ENCODE peak calls at places on chromosomes 2 and 18, in four cellular contexts. One of them, this sample, is unnamed.

GRCh38 chr2:58098254-58099096 is 51.9 kb downstream of the VRK2 start:
- DNase-seq in epithelial cell of esophagus: peak
- DNase-seq in adrenal gland: no peak
- DNase-seq in fibroblast of the aortic adventitia: peak
- DNase-seq in this sample: peak

GRCh38 chr2:197915548-197916265 is 111.3 kb downstream of the PLCL1 start:
- DNase-seq in adrenal gland: no peak
- DNase-seq in epithelial cell of esophagus: peak
- DNase-seq in fibroblast of the aortic adventitia: peak
- DNase-seq in this sample: peak

GRCh38 chr18:54466248-54467005 is 108.7 kb downstream of the C18orf54 start:
- DNase-seq in adrenal gland: no peak
- DNase-seq in fibroblast of the aortic adventitia: no peak
- DNase-seq in epithelial cell of esophagus: peak
- DNase-seq in this sample: peak

GRCh38 chr18:1539276-1539675 is 634.6 kb downstream of the ADCYAP1 start:
- DNase-seq in adrenal gland: no peak
- DNase-seq in fibroblast of the aortic adventitia: no peak
- DNase-seq in epithelial cell of esophagus: no peak
- DNase-seq in this sample: no peak

GRCh38 chr2:229252280-229252679 is 18.8 kb downstream of the PID1 start:
- DNase-seq in fibroblast of the aortic adventitia: no peak
- DNase-seq in epithelial cell of esophagus: peak
- DNase-seq in adrenal gland: no peak
- DNase-seq in this sample: peak

GRCh38 chr2:75277111-75277510 is 77.8 kb upstream of the TACR1 start:
- DNase-seq in epithelial cell of esophagus: peak
- DNase-seq in adrenal gland: no peak
- DNase-seq in fibroblast of the aortic adventitia: peak
- DNase-seq in this sample: peak

GRCh38 chr2:36329251-36329650 is 26.3 kb upstream of the CRIM1 start:
- DNase-seq in epithelial cell of esophagus: no peak
- DNase-seq in fibroblast of the aortic adventitia: peak
- DNase-seq in adrenal gland: no peak
- DNase-seq in this sample: no peak

GRCh38 chr2:112692496-112692911 is 28.3 kb upstream of the NT5DC4 start:
- DNase-seq in epithelial cell of esophagus: peak
- DNase-seq in adrenal gland: peak
- DNase-seq in fibroblast of the aortic adventitia: peak
- DNase-seq in this sample: peak

GRCh38 chr2:148616696-148617095 is 27.9 kb upstream of the EPC2 start:
- DNase-seq in adrenal gland: no peak
- DNase-seq in fibroblast of the aortic adventitia: no peak
- DNase-seq in epithelial cell of esophagus: no peak
- DNase-seq in this sample: no peak

GRCh38 chr2:231688616-231689508 is 19.5 kb upstream of the PTMA start:
- DNase-seq in adrenal gland: peak
- DNase-seq in fibroblast of the aortic adventitia: no peak
- DNase-seq in epithelial cell of esophagus: no peak
- DNase-seq in this sample: no peak

GRCh38 chr18:78659748-78660147 is 319.9 kb upstream of the SALL3 start:
- DNase-seq in fibroblast of the aortic adventitia: no peak
- DNase-seq in epithelial cell of esophagus: no peak
- DNase-seq in adrenal gland: no peak
- DNase-seq in this sample: no peak

GRCh38 chr18:24878289-24878688 is 417.9 kb downstream of the HRH4 start:
- DNase-seq in epithelial cell of esophagus: peak
- DNase-seq in fibroblast of the aortic adventitia: peak
- DNase-seq in adrenal gland: peak
- DNase-seq in this sample: peak

GRCh38 chr2:15555839-15556238 is 5.3 kb downstream of the NBAS start:
- DNase-seq in fibroblast of the aortic adventitia: no peak
- DNase-seq in epithelial cell of esophagus: no peak
- DNase-seq in adrenal gland: no peak
- DNase-seq in this sample: no peak

GRCh38 chr2:205386109-205386508 is 296.2 kb upstream of the NRP2 start:
- DNase-seq in adrenal gland: no peak
- DNase-seq in fibroblast of the aortic adventitia: peak
- DNase-seq in epithelial cell of esophagus: no peak
- DNase-seq in this sample: no peak

GRCh38 chr2:172357442-172357841 is 69.9 kb upstream of the ITGA6 start:
- DNase-seq in fibroblast of the aortic adventitia: peak
- DNase-seq in epithelial cell of esophagus: no peak
- DNase-seq in adrenal gland: no peak
- DNase-seq in this sample: no peak

GRCh38 chr2:169705927-169706326 is 11.7 kb downstream of the PHOSPHO2 start:
- DNase-seq in adrenal gland: no peak
- DNase-seq in fibroblast of the aortic adventitia: peak
- DNase-seq in epithelial cell of esophagus: no peak
- DNase-seq in this sample: no peak

GRCh38 chr2:227325824-227326195 is 759 bp downstream of the MFF start:
- DNase-seq in fibroblast of the aortic adventitia: peak
- DNase-seq in adrenal gland: peak
- DNase-seq in epithelial cell of esophagus: peak
- DNase-seq in this sample: peak

GRCh38 chr18:67043276-67043675 is 439.4 kb upstream of the CDH19 start:
- DNase-seq in epithelial cell of esophagus: no peak
- DNase-seq in adrenal gland: no peak
- DNase-seq in fibroblast of the aortic adventitia: no peak
- DNase-seq in this sample: no peak

GRCh38 chr18:55300469-55301195 is 287.4 kb downstream of the TCF4 start:
- DNase-seq in epithelial cell of esophagus: no peak
- DNase-seq in fibroblast of the aortic adventitia: peak
- DNase-seq in adrenal gland: no peak
- DNase-seq in this sample: no peak

GRCh38 chr18:21262244-21262643 is 20.2 kb downstream of the GREB1L start:
- DNase-seq in epithelial cell of esophagus: no peak
- DNase-seq in adrenal gland: no peak
- DNase-seq in fibroblast of the aortic adventitia: no peak
- DNase-seq in this sample: no peak

GRCh38 chr2:65608391-65608790 is 176.0 kb upstream of the SPRED2 start:
- DNase-seq in adrenal gland: no peak
- DNase-seq in epithelial cell of esophagus: no peak
- DNase-seq in fibroblast of the aortic adventitia: no peak
- DNase-seq in this sample: no peak

GRCh38 chr2:212520340-212520739 is 18.3 kb downstream of the ERBB4 start:
- DNase-seq in epithelial cell of esophagus: peak
- DNase-seq in fibroblast of the aortic adventitia: peak
- DNase-seq in adrenal gland: no peak
- DNase-seq in this sample: peak
- TF ChIP-seq CTCF in epithelial cell of esophagus: peak
- TF ChIP-seq CTCF in fibroblast of the aortic adventitia: peak
- TF ChIP-seq CTCF in adrenal gland: no peak
- TF ChIP-seq CTCF in this sample: peak

DNA sequence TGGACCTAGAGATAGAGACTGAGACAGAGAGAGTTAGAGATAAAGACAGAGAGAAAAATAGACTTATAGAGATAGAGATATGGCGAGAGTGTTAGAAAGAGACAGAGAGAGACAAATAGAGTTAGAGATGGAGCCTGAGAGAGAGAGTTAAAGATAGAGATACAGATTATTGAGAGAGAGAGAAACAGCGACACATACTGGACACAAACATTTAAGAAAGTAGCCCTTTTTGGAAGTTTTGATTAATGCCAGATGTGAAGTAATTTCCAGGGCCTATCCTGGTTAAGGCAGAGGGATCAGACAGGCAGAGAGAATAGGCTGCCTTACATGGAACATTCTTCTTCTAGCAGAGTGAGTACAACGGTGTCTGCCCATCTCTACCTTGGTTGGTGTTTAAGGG is 311.6 kb upstream of the CDH7 start:
- DNase-seq in fibroblast of the aortic adventitia: no peak
- DNase-seq in adrenal gland: no peak
- DNase-seq in epithelial cell of esophagus: no peak
- DNase-seq in this sample: no peak
- TF ChIP-seq CTCF in fibroblast of the aortic adventitia: no peak
- TF ChIP-seq CTCF in adrenal gland: peak
- TF ChIP-seq CTCF in epithelial cell of esophagus: no peak
- TF ChIP-seq CTCF in this sample: peak

GRCh38 chr2:16727256-16727655 is 61.6 kb upstream of the CYRIA start:
- DNase-seq in fibroblast of the aortic adventitia: peak
- DNase-seq in epithelial cell of esophagus: peak
- DNase-seq in adrenal gland: no peak
- DNase-seq in this sample: no peak
- TF ChIP-seq CTCF in fibroblast of the aortic adventitia: no peak
- TF ChIP-seq CTCF in epithelial cell of esophagus: peak
- TF ChIP-seq CTCF in adrenal gland: peak
- TF ChIP-seq CTCF in this sample: no peak

GRCh38 chr18:33761363-33761762 is 183.3 kb downstream of the ASXL3 start:
- DNase-seq in fibroblast of the aortic adventitia: peak
- DNase-seq in epithelial cell of esophagus: peak
- DNase-seq in adrenal gland: no peak
- DNase-seq in this sample: peak
- TF ChIP-seq CTCF in fibroblast of the aortic adventitia: peak
- TF ChIP-seq CTCF in epithelial cell of esophagus: peak
- TF ChIP-seq CTCF in adrenal gland: peak
- TF ChIP-seq CTCF in this sample: peak

GRCh38 chr2:80852079-80852807 is 547.7 kb upstream of the LRRTM1 start:
- DNase-seq in epithelial cell of esophagus: no peak
- DNase-seq in fibroblast of the aortic adventitia: no peak
- DNase-seq in adrenal gland: no peak
- DNase-seq in this sample: no peak
- TF ChIP-seq CTCF in epithelial cell of esophagus: no peak
- TF ChIP-seq CTCF in fibroblast of the aortic adventitia: no peak
- TF ChIP-seq CTCF in adrenal gland: no peak
- TF ChIP-seq CTCF in this sample: no peak

This sample was measured in bronchial epithelial cell.